ENCODE peak calls at places on chromosomes 4 and X, in five cellular contexts. N is left ventricle myocardium inferior, C is brain microvascular endothelial cell, O is adrenal gland, B is right lobe of liver. Q is an unnamed sample.
A peak's percentile ranks its signal among the peaks of the same experiment; 100 is the strongest.

GRCh38 chr4:114326358-114326757 is 272.2 kb upstream of the UGT8 start:
- DNase-seq in N (no peak), C (no peak), B (no peak), O (no peak), Q (no peak)

GRCh38 chrX:13029341-13029740 is 15.1 kb downstream of the FAM9C start:
- DNase-seq in O (peak; percentile 59), B (peak; percentile 59), N (peak; percentile 59), C (peak; percentile 28), Q (peak; percentile 68)

GRCh38 chrX:133546441-133546840 is 131.2 kb upstream of the GPC4 start:
- DNase-seq in O (no peak), C (no peak), B (no peak), N (no peak), Q (no peak)

GRCh38 chr4:52865305-52865704 is 3.2 kb downstream of the RASL11B start:
- DNase-seq in N (no peak), O (no peak), B (no peak), C (no peak), Q (no peak)

GRCh38 chr4:112520598-112521122 is 4.7 kb upstream of the NEUROG2 start:
- DNase-seq in C (no peak), N (no peak), O (no peak), B (no peak), Q (no peak)

GRCh38 chr4:7539659-7540058 is 104.9 kb upstream of the PSAPL1 start:
- DNase-seq in B (no peak), N (no peak), C (peak; percentile 0), O (no peak), Q (no peak)

GRCh38 chr4:23455482-23455881 is 434.4 kb downstream of the PPARGC1A start:
- DNase-seq in N (no peak), C (no peak), B (no peak), O (peak; percentile 50), Q (peak; percentile 28)

GRCh38 chrX:134547047-134547679 is 87.2 kb downstream of the HPRT1 start:
- DNase-seq in N (no peak), B (no peak), O (no peak), C (no peak), Q (no peak)

GRCh38 chrX:14352511-14352910 is 176.8 kb upstream of the GLRA2 start:
- DNase-seq in N (no peak), C (no peak), B (no peak), O (no peak), Q (no peak)

GRCh38 chr4:147198411-147199051 is 252.9 kb upstream of the TTC29 start:
- DNase-seq in N (no peak), B (no peak), O (no peak), C (no peak), Q (no peak)

GRCh38 chrX:40041915-40042314 is 55.8 kb downstream of the BCOR start:
- DNase-seq in O (no peak), B (no peak), C (no peak), N (no peak), Q (no peak)

GRCh38 chr4:75653845-75654503 is 19.2 kb downstream of the G3BP2 start:
- DNase-seq in C (peak; percentile 15), N (no peak), O (peak; percentile 9), B (no peak), Q (no peak)

GRCh38 chrX:118459494-118459893 is 36.1 kb upstream of the DOCK11 start:
- DNase-seq in B (no peak), C (peak; percentile 11), N (no peak), O (peak; percentile 5), Q (no peak)

GRCh38 chrX:24493740-24494543 is 28.9 kb downstream of the PDK3 start:
- DNase-seq in C (no peak), N (no peak), O (no peak), B (no peak), Q (no peak)

GRCh38 chrX:47723689-47724088 is 64.7 kb upstream of the UXT start:
- DNase-seq in O (peak; percentile 11), N (no peak), C (no peak), B (no peak), Q (no peak)

GRCh38 chrX:10769696-10770619 is 149.6 kb upstream of the MID1 start:
- DNase-seq in B (no peak), O (peak; percentile 7), N (no peak), C (peak; percentile 36), Q (no peak)

GRCh38 chrX:7574325-7574724 is 268.6 kb upstream of the VCX start:
- DNase-seq in B (no peak), C (peak; percentile 40), O (no peak), N (no peak), Q (no peak)

GRCh38 chrX:1072637-1073377 is 139.6 kb downstream of the CRLF2 start:
- DNase-seq in N (no peak), B (peak; percentile 39), C (no peak), O (no peak), Q (no peak)

GRCh38 chrX:136823175-136823574 is 42.4 kb upstream of the ARHGEF6 start:
- DNase-seq in N (no peak), B (no peak), C (peak; percentile 5), O (no peak), Q (no peak)

GRCh38 chr4:73341454-73341853 is 62.6 kb upstream of the ALB start:
- DNase-seq in O (peak; percentile 28), B (no peak), C (peak; percentile 60), N (no peak), Q (peak; percentile 30)

GRCh38 chr4:36043901-36044300 is 200.4 kb downstream of the ARAP2 start:
- DNase-seq in B (no peak), C (no peak), N (no peak), O (no peak), Q (no peak)

GRCh38 chrX:84168574-84168973 is 19.4 kb downstream of the RPS6KA6 start:
- DNase-seq in N (no peak), O (no peak), C (no peak), B (no peak), Q (no peak)

GRCh38 chr4:164439037-164439436 is 314.9 kb upstream of the SMIM31 start:
- DNase-seq in C (no peak), B (no peak), N (no peak), O (no peak), Q (no peak)

GRCh38 chrX:25523574-25523973 is 507.8 kb upstream of the ARX start:
- DNase-seq in N (no peak), C (peak; percentile 25), B (no peak), O (peak; percentile 28), Q (no peak)

GRCh38 chr4:170497729-170498128 is 408.0 kb upstream of the AADAT start:
- DNase-seq in B (no peak), O (no peak), C (no peak), N (no peak), Q (no peak)

GRCh38 chrX:67700607-67701006 is 156.8 kb downstream of the AR start:
- DNase-seq in O (no peak), B (no peak), N (no peak), C (no peak), Q (no peak)

GRCh38 chrX:45749375-45749774 is 548.7 kb upstream of the DIPK2B start:
- DNase-seq in N (no peak), C (no peak), B (no peak), O (no peak), Q (no peak)

GRCh38 chr4:56995525-56995924 is 16.8 kb downstream of the POLR2B start:
- DNase-seq in N (peak; percentile 69), C (peak; percentile 76), B (no peak), O (peak; percentile 48), Q (peak; percentile 27)

GRCh38 chr4:40185830-40186664 is 10.8 kb upstream of the RHOH start:
- DNase-seq in N (no peak), C (no peak), B (no peak), O (no peak), Q (no peak)

GRCh38 chr4:158538176-158538575 is 16.5 kb downstream of the RXFP1 start:
- DNase-seq in C (peak; percentile 60), N (no peak), O (no peak), B (no peak), Q (no peak)

GRCh38 chr4:22978656-22979055 is 285.9 kb downstream of the GBA3 start:
- DNase-seq in O (no peak), N (no peak), B (no peak), C (no peak), Q (no peak)

GRCh38 chrX:118226060-118226428 is 109.4 kb upstream of the KLHL13 start:
- DNase-seq in C (peak; percentile 3), N (no peak), B (no peak), O (no peak), Q (no peak)

GRCh38 chr4:53777244-53777984 is 186.1 kb upstream of the LNX1 start:
- DNase-seq in N (no peak), C (peak; percentile 67), B (no peak), O (no peak), Q (no peak)

DNA sequence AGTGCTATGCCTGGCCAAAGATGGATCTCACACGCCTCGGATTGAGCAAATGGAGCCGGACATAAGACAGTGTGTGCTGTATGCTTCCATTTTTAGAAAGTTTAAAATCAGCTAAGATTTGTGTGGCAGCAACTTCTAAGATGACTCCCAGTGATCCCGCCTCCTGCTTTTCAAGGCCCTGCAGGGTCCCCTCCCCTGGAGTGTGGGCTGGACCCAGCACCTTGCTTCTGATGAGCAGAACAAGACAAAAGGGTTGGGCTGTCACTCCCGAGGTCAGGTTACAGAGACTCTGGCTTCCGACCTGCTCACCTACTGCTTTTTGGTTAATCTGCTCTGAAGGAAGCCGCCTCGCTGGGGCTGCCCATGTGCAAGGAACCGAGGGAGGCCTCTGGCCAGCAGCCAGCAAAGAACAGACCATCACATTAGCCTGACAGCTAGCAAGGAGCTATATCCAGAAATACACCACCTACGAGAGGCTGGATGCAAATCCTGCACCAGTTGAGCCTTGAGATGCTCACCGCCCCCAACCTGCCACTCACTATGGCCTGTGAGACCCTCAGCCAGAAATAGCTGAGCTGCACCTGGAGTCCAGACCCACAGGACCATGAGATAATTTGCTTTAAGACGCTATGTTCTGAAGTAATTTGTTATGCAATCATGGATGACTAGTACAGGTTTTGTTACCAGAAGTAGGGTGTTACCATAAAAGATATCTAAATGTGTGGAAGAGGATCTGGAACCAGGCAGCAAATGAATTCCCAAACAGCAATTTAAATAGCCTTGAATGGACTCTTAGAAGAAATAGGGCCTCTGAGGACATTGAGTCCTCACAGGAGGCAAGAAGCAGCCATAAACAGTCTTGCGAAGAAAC is 47.6 kb downstream of the CRMP1 start:
- DNase-seq in C (no peak), O (no peak), N (no peak), B (peak; percentile 27), Q (no peak)
- H3K36me3 ChIP-seq in C (no peaks in the 10 kb centered on the region), O (no peaks in the 10 kb centered on the region), N (no peaks in the 10 kb centered on the region), B (no peaks in the 10 kb centered on the region), Q (no peaks in the 10 kb centered on the region)

GRCh38 chr4:6271701-6272465 is 2.2 kb downstream of the WFS1 start:
- DNase-seq in N (peak; percentile 71), B (no peak), O (peak; percentile 50), C (no peak), Q (no peak)
- H3K27ac ChIP-seq in N (peak overlapping the region; percentile 92), B (no peak overlapping the region), O (no peak overlapping the region), C (no peak overlapping the region), Q (peak overlapping the region; percentile 33)

GRCh38 chr4:5266991-5267390 is 215.7 kb downstream of the STK32B start:
- DNase-seq in N (no peak), O (no peak), B (no peak), C (peak; percentile 32), Q (no peak)

GRCh38 chr4:5267418-5267817 is 216.1 kb downstream of the STK32B start:
- DNase-seq in B (no peak), O (no peak), C (peak; percentile 45), N (no peak), Q (no peak)
- H3K36me3 ChIP-seq in B (no peaks in the 10 kb centered on the region), O (no peaks in the 10 kb centered on the region), C (no peaks in the 10 kb centered on the region), N (no peaks in the 10 kb centered on the region), Q (no peaks in the 10 kb centered on the region)

DNA sequence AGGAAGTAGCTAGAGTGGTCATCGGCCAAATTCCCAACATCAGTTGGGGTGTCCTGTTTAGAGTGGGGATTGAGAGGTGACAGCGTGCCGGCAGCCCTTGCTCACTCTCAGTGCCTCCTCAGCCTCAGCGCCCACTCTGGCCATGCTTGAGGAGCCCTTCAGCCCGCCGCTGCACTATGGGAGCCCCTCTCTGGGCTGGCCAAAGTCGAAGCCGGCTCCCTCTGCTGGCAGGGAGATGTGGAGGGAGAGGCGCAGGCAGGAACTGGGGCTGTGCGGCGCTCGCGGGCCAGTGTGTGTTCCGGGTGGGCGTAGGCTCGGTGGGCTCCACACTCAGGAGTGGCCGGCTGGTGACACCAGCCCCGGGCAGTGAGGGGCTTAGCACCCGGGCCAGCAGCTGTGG is 7.1 kb upstream of the CENPU start:
- DNase-seq in N (no peak), B (no peak), O (no peak), C (no peak), Q (no peak)
- H3K27ac ChIP-seq in N (no peak overlapping the region), B (no peak overlapping the region), O (no peak overlapping the region), C (no peak overlapping the region), Q (no peak overlapping the region)

Q was measured in colonic mucosa.